ENCODE peak calls at places on chromosomes 2 and 18, in eight cellular contexts. P is GM23338, Q is Panc1, E is HepG2, W is upper lobe of left lung, U is breast epithelium, F is transverse colon, J is endothelial cell of umbilical vein. X is an unnamed sample.

GRCh38 chr18:23260932-23261590 is 125.8 kb downstream of the CABLES1 start:
- DNase-seq in J (no peak), E (no peak), P (no peak), U (no peak), F (no peak), W (no peak), Q (no peak), X (no peak)

GRCh38 chr2:11738589-11739436 is 7.6 kb upstream of the LPIN1 start:
- DNase-seq in P (peak; percentile 63), W (peak; percentile 93), U (no peak), F (peak; percentile 68), E (peak; percentile 75), Q (no peak), J (peak; percentile 52), X (peak; percentile 66)

GRCh38 chr2:97360202-97360601 is 229.5 kb downstream of the ANKRD36B start:
- DNase-seq in W (no peak), U (no peak), P (peak; percentile 43), E (no peak), Q (no peak), F (no peak), J (no peak), X (no peak)

GRCh38 chr2:231457101-231457500 is 7.2 kb downstream of the NCL start:
- DNase-seq in F (no peak), Q (no peak), W (no peak), E (no peak), J (no peak), P (no peak), U (no peak), X (no peak)

GRCh38 chr2:67169417-67170140 is 227.6 kb upstream of the ETAA1 start:
- DNase-seq in J (no peak), U (no peak), P (no peak), E (no peak), Q (no peak), W (no peak), F (no peak), X (no peak)

GRCh38 chr2:207830778-207831549 is 61.3 kb upstream of the FZD5 start:
- DNase-seq in Q (no peak), J (no peak), E (peak; percentile 78), P (no peak), W (no peak), F (no peak), U (no peak), X (no peak)

GRCh38 chr2:235421618-235422017 is 72.2 kb upstream of the AGAP1 start:
- DNase-seq in P (no peak), E (no peak), Q (no peak), J (no peak), U (no peak), W (no peak), F (no peak), X (peak; percentile 75)

GRCh38 chr2:217026161-217026560 is 166.3 kb upstream of the TNP1 start:
- DNase-seq in U (no peak), W (no peak), E (no peak), Q (no peak), F (no peak), P (no peak), J (no peak), X (no peak)

GRCh38 chr2:165328272-165328671 is 89.1 kb downstream of the SCN2A start:
- DNase-seq in W (no peak), F (no peak), Q (no peak), P (peak; percentile 14), J (no peak), E (no peak), U (no peak), X (no peak)

GRCh38 chr2:149044500-149044899 is 6.0 kb downstream of the LYPD6B start:
- DNase-seq in U (no peak), F (no peak), J (no peak), Q (no peak), P (no peak), E (no peak), W (no peak), X (no peak)

GRCh38 chr2:16907645-16908282 is 242.1 kb upstream of the CYRIA start:
- DNase-seq in P (no peak), W (no peak), U (no peak), F (no peak), Q (no peak), E (no peak), J (no peak), X (no peak)

GRCh38 chr18:43620936-43621335 is 343.6 kb upstream of the SYT4 start:
- DNase-seq in W (no peak), U (no peak), Q (no peak), P (peak; percentile 62), E (peak; percentile 5), J (peak; percentile 41), F (no peak), X (no peak)

GRCh38 chr2:10962004-10962403 is 50.3 kb downstream of the KCNF1 start:
- DNase-seq in U (no peak), Q (no peak), P (no peak), E (no peak), J (no peak), F (no peak), W (no peak), X (no peak)

GRCh38 chr2:97742381-97742847 is 29.0 kb downstream of the ZAP70 start:
- DNase-seq in Q (no peak), P (no peak), W (no peak), E (no peak), F (no peak), U (no peak), J (peak; percentile 22), X (no peak)

GRCh38 chr2:130824492-130825061 is 12.1 kb upstream of the ARHGEF4 start:
- DNase-seq in W (no peak), Q (no peak), P (no peak), F (no peak), E (no peak), J (peak; percentile 74), U (no peak), X (no peak)

GRCh38 chr2:159326569-159327255 is 40.2 kb upstream of the WDSUB1 start:
- DNase-seq in Q (no peak), P (no peak), E (no peak), F (no peak), U (no peak), W (no peak), J (no peak), X (no peak)

GRCh38 chr18:75384144-75384543 is 43.4 kb downstream of the SMIM21 start:
- DNase-seq in P (no peak), Q (no peak), J (no peak), W (no peak), U (no peak), F (no peak), E (no peak), X (no peak)

GRCh38 chr18:63199743-63200241 is 119.8 kb downstream of the BCL2 start:
- DNase-seq in Q (no peak), J (no peak), F (no peak), E (no peak), U (no peak), P (no peak), W (no peak), X (no peak)

GRCh38 chr18:36130039-36130831 is 536 bp downstream of the ELP2 start:
- DNase-seq in J (no peak), E (no peak), P (no peak), F (no peak), U (no peak), Q (no peak), W (no peak), X (no peak)

GRCh38 chr2:153623020-153623419 is 144.5 kb upstream of the RPRM start:
- DNase-seq in Q (no peak), P (no peak), F (no peak), J (no peak), W (no peak), U (no peak), E (no peak), X (no peak)

DNA sequence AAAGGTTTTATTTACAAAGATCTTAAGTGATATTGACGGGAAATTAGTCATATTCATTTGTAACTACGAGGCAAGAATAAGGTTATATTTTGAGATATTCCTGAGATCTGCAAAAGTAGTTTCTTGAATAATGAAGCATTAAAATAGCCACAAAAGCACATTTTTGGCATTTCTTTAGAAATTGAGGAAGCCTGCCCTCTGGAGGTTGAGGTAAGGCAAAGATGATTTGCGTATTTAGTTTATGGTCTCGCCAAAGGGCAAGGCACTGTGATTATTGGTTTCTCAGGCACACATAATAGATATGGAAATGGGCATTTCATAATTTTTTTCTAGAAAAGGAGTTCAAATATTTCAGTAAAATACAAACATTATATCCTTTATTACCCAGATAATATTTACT is 143.7 kb upstream of the RPRM start:
- DNase-seq in P (peak; percentile 48), F (no peak), J (no peak), Q (no peak), E (peak; percentile 3), W (no peak), U (no peak), X (no peak)
- TF ChIP-seq CTCF in P (peak; percentile 55), F (no peak), J (no peak), Q (peak; percentile 21), E (peak; percentile 53), W (no peak), U (no peak), X (no peak)

GRCh38 chr2:60550984-60551240 is 2.5 kb downstream of the BCL11A start:
- DNase-seq in P (no peak), W (no peak), E (no peak), J (no peak), Q (no peak), U (no peak), F (no peak), X (no peak)

GRCh38 chr2:60551241-60552095 is 2.0 kb downstream of the BCL11A start:
- DNase-seq in W (peak; percentile 53), P (peak; percentile 58), E (no peak), F (peak; percentile 57), J (no peak), Q (no peak), U (no peak), X (peak; percentile 55)

GRCh38 chr2:60548844-60549243 is 4.6 kb downstream of the BCL11A start:
- DNase-seq in U (no peak), J (no peak), P (peak; percentile 68), F (no peak), W (no peak), E (no peak), Q (no peak), X (no peak)

GRCh38 chr2:60549250-60550150 is 4.0 kb downstream of the BCL11A start:
- DNase-seq in W (peak; percentile 54), Q (no peak), E (no peak), J (peak; percentile 7), P (peak; percentile 75), F (peak; percentile 46), U (no peak), X (no peak)

GRCh38 chr2:60550151-60550983 is 3.1 kb downstream of the BCL11A start:
- DNase-seq in U (peak; percentile 66), W (peak; percentile 84), P (peak; percentile 95), F (peak; percentile 87), E (peak; percentile 56), J (peak; percentile 52), Q (no peak), X (peak; percentile 79)
- TF ChIP-seq POLR2AphosphoS5 in U (no peak), W (no peak), P (peak; percentile 52), F (no peak), E (no peak), J (no peak), Q (no peak), X (peak; percentile 56)

GRCh38 chr2:188328419-188328818 is 36.7 kb downstream of the GULP1 start:
- DNase-seq in Q (no peak), E (no peak), W (no peak), P (no peak), J (no peak), U (no peak), F (no peak), X (no peak)
- H3K4me1 ChIP-seq in Q (peaks cover 30% of the 10 kb centered on the region), E (no peaks in the 10 kb centered on the region), W (no peaks in the 10 kb centered on the region), P (peaks cover 61% of the 10 kb centered on the region), J (peaks cover 9% of the 10 kb centered on the region), U (no peaks in the 10 kb centered on the region), F (no peaks in the 10 kb centered on the region), X (peaks cover 12% of the 10 kb centered on the region)

GRCh38 chr2:72889991-72890390 is 2.8 kb downstream of the SPR start:
- DNase-seq in P (no peak), U (no peak), J (no peak), W (no peak), E (no peak), F (peak; percentile 74), Q (no peak), X (no peak)
- TF ChIP-seq CTCF in P (peak; percentile 9), U (no peak), J (no peak), W (no peak), E (no peak), F (no peak), Q (no peak), X (no peak)